ENCODE peak calls at places on chromosomes 12 and 14, in five cellular contexts. D is fibroblast of lung, Z is left lung, S is mammary epithelial cell, K is BJ. T is an unnamed sample. For H3K36me3, the result is how much of the 10 kb centered on the place peaks cover.

GRCh38 chr12:92414383-92415065 is 268.9 kb upstream of the BTG1 start:
- DNase-seq in D (peak), Z (no peak), S (no peak), K (no peak), T (no peak)

GRCh38 chr14:75280448-75280830 is 1.8 kb downstream of the FOS start:
- DNase-seq in D (peak), Z (no peak), S (no peak), K (no peak), T (no peak)

GRCh38 chr14:73295198-73295796 is 58.0 kb downstream of the PAPLN start:
- DNase-seq in D (peak), Z (no peak), S (peak), K (no peak), T (no peak)

GRCh38 chr14:39946796-39947195 is 514.6 kb upstream of the FBXO33 start:
- DNase-seq in D (no peak), Z (no peak), S (no peak), K (no peak), T (peak)

GRCh38 chr14:33534636-33535035 is 416.2 kb downstream of the EGLN3 start:
- DNase-seq in D (no peak), Z (no peak), S (peak), K (no peak), T (no peak)

GRCh38 chr12:77837876-77838291 is 7.2 kb downstream of the NAV3 start:
- DNase-seq in D (no peak), Z (no peak), S (no peak), K (no peak), T (no peak)

GRCh38 chr12:95002754-95003153 is 743 bp downstream of the NDUFA12 start:
- DNase-seq in D (no peak), Z (no peak), S (no peak), K (no peak), T (no peak)

GRCh38 chr12:129819391-129819790 is 84.4 kb downstream of the TMEM132D start:
- DNase-seq in D (no peak), Z (no peak), S (no peak), K (no peak), T (peak)

GRCh38 chr14:58513272-58513671 is 85.8 kb downstream of the KIAA0586 start:
- DNase-seq in D (no peak), Z (no peak), S (no peak), K (no peak), T (no peak)

DNA sequence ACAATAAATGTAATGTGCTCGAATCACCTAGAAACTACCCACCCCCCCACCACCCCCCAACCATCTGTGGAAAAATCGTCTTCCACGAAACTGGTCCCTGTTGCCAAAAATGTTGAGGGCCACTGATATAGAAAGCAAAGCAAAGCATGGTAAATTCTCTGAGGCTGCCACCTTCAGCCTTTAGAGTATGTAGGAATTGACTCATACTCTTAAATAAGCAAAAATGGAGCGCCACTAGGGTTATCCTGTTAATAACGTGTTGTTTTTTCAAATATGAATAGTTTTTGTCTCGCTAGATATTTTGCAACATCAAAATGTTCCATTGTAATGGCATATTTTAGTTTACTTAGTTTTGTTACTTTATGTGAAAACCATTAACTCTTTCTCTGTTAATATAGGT is 18.2 kb downstream of the DYNC1H1 start:
- DNase-seq in D (no peak), Z (no peak), S (no peak), K (no peak), T (no peak)
- TF ChIP-seq CTCF in D (no peak), Z (no peak), S (no peak), K (no peak), T (no peak)

GRCh38 chr12:16603916-16604575 is 1.9 kb downstream of the LMO3 start:
- DNase-seq in D (peak), Z (no peak), S (no peak), K (no peak), T (no peak)

GRCh38 chr12:16602412-16602811 is 3.5 kb downstream of the LMO3 start:
- DNase-seq in D (no peak), Z (no peak), S (no peak), K (no peak), T (no peak)

GRCh38 chr12:16604853-16605252 is 1.1 kb downstream of the LMO3 start:
- DNase-seq in D (no peak), Z (no peak), S (no peak), K (no peak), T (no peak)

GRCh38 chr12:16605666-16606116 is 271 bp downstream of the LMO3 start:
- DNase-seq in D (peak), Z (no peak), S (peak), K (no peak), T (no peak)

GRCh38 chr12:16603265-16603915 is 2.6 kb downstream of the LMO3 start:
- DNase-seq in D (no peak), Z (no peak), S (no peak), K (no peak), T (no peak)
- H3K4me3 ChIP-seq in D (no peak), Z (peak), S (no peak), K (no peak), T (no peak)

GRCh38 chr12:49557917-49558215 is 10.1 kb downstream of the MCRS1 start:
- DNase-seq in D (no peak), Z (no peak), S (no peak), K (no peak), T (no peak)

GRCh38 chr12:49556391-49557186 is 11.4 kb downstream of the MCRS1 start:
- DNase-seq in D (no peak), Z (no peak), S (no peak), K (no peak), T (no peak)

GRCh38 chr12:49558526-49558925 is 9.4 kb downstream of the MCRS1 start:
- DNase-seq in D (no peak), Z (no peak), S (no peak), K (no peak), T (no peak)

GRCh38 chr12:49555631-49556390 is 12.1 kb downstream of the MCRS1 start:
- DNase-seq in D (no peak), Z (no peak), S (no peak), K (no peak), T (no peak)

DNA sequence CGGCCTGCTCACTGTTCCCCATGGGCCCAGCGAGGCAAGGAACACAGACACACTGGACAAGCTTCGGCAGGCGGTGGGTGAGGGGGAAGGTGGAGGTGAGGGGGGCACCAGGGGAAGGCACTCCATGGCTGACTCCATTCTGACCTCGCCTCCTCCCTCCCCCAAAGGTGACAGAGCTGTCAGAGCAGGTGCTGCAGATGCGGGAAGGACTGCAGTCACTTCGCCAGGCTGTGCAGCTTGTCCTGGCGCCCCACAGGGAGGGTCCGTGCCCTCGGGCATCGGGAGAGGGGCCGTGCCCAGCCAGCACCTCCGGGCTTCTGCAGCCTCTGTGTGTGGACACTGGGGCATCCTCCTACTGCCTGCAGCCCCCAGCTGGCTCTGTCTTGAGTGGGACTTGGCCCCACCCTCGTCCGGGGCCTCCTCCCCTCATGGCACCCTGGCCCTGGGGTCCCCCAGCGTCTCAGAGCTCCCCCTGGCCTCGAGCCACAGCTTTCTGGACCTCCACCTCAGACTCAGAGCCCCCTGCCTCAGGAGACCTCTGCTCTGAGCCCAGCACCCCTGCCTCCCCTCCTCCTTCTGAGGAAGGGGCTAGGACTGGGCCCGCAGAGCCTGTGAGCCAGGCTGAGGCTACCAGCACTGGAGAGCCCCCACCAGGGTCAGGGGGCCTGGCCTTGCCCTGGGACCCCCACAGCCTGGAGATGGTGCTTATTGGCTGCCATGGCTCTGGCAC is 10.6 kb downstream of the MCRS1 start:
- DNase-seq in D (no peak), Z (no peak), S (no peak), K (no peak), T (no peak)
- H3K36me3 ChIP-seq in D (under half), Z (under half), S (under half), K (under half), T (under half)

GRCh38 chr12:105092336-105092735 is 8.1 kb upstream of the ALDH1L2 start:
- DNase-seq in D (no peak), Z (no peak), S (peak), K (no peak), T (no peak)
- TF ChIP-seq CTCF in D (no peak), Z (no peak), S (peak), K (no peak), T (no peak)

GRCh38 chr14:61751475-61751989 is 10.7 kb upstream of the SNAPC1 start:
- DNase-seq in D (no peak), Z (no peak), S (no peak), K (no peak), T (no peak)

GRCh38 chr14:61749867-61750266 is 12.4 kb upstream of the SNAPC1 start:
- DNase-seq in D (peak), Z (no peak), S (no peak), K (no peak), T (no peak)

GRCh38 chr14:61749264-61749663 is 13.0 kb upstream of the SNAPC1 start:
- DNase-seq in D (peak), Z (no peak), S (no peak), K (no peak), T (no peak)

GRCh38 chr14:61752626-61753025 is 9.6 kb upstream of the SNAPC1 start:
- DNase-seq in D (no peak), Z (no peak), S (no peak), K (no peak), T (no peak)

DNA sequence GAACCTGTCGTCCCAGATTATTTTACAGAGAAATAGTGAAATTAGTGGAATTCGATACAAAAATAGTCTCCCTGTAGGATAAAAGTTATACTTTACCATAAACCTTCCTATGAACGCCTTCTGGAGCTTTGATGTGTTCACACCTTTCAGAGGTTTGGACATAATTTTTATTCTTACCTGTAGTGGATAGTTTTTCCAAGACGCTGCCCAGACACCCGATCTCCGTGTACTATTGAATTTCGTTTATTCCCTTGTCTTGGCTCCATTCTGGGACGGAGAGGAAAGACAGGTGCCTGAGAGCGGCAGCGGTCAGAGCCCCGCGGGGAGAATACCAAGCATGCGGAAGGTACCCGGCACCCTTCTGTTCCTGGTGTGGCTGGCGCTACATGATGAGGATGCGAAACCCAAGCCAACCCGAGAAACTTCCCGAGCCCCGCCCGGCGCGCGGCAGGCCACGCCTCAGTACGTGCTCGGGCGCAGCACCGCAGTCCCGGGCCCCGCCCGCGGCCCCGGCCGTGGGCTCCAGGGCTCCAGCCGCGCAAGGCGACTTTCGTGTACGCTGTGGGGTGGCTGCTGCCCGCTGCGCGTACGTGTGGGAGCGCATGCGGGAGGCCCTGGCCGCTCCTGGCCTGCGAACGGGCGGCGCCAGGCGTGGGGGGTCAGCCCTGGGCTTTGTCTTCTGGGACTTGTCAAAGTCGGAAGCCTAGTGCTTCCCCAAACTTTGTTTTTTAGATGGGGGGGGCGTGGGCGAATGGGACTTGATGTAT is 11.3 kb upstream of the SNAPC1 start:
- DNase-seq in D (peak), Z (peak), S (peak), K (no peak), T (peak)
- H3K4me3 ChIP-seq in D (peak), Z (peak), S (peak), K (peak), T (peak)

DNA sequence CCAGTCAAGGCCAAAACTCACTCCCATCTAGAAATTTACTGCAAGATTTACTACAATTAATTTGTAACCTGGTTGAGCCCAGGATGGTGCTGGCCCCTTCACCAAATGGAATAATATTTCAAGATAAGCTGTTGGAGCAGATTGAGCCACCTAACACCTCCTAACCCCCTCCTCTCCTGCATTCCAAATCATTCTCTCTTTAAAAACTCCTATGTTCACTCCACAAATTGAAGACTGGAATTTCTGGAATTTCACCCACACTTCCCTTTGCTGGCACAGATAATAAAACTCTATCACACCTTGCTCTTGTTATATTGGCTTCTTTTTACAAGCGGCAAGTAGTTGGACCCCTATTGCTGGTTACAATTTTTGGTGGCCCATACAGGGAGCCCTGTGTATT is 41.7 kb downstream of the MIS18BP1 start:
- DNase-seq in D (no peak), Z (no peak), S (no peak), K (no peak), T (no peak)
- H3K36me3 ChIP-seq in D (under half), Z (under half), S (under half), K (under half), T (under half)

T was measured in kidney epithelial cell.